ENCODE peak calls at places on chromosomes 11 and 22, in ten cellular contexts. V, E, C, A, R, O, L, U, D and F are unnamed samples.

GRCh38 chr11:118870396-118871343 is 13.0 kb upstream of the CXCR5 start:
- DNase-seq in V (peak; percentile 53), E (peak; percentile 61), C (peak; percentile 64), A (peak; percentile 13), R (no peak), O (no peak), L (peak; percentile 90), U (peak; percentile 28), D (no peak), F (peak; percentile 73)

GRCh38 chr11:86699036-86699791 is 26.8 kb upstream of the ME3 start:
- DNase-seq in V (no peak), E (no peak), C (no peak), A (peak; percentile 17), R (no peak), O (no peak), L (no peak), U (no peak), D (no peak), F (no peak)

GRCh38 chr11:86182976-86183584 is 61.5 kb upstream of the EED start:
- DNase-seq in V (no peak), E (no peak), C (peak; percentile 78), A (peak; percentile 35), R (no peak), O (no peak), L (no peak), U (no peak), D (no peak), F (no peak)

GRCh38 chr11:12248330-12248729 is 129.0 kb upstream of the PARVA start:
- DNase-seq in V (peak; percentile 70), E (peak; percentile 47), C (no peak), A (peak; percentile 57), R (no peak), O (no peak), L (no peak), U (peak; percentile 59), D (no peak), F (peak; percentile 75)

GRCh38 chr11:124670732-124671131 is 2.8 kb downstream of the SIAE start:
- DNase-seq in V (no peak), E (no peak), C (peak; percentile 61), A (peak; percentile 9), R (no peak), O (no peak), L (no peak), U (no peak), D (no peak), F (no peak)

GRCh38 chr11:130624946-130625345 is 176.5 kb downstream of the ADAMTS15 start:
- DNase-seq in V (no peak), E (no peak), C (no peak), A (no peak), R (no peak), O (no peak), L (no peak), U (no peak), D (no peak), F (no peak)

GRCh38 chr22:40928657-40929056 is 22.5 kb upstream of the RBX1 start:
- DNase-seq in V (no peak), E (no peak), C (no peak), A (no peak), R (no peak), O (no peak), L (no peak), U (no peak), D (no peak), F (no peak)

GRCh38 chr22:42296381-42296853 is 26.0 kb upstream of the TCF20 start:
- DNase-seq in V (peak; percentile 70), E (peak; percentile 67), C (no peak), A (no peak), R (no peak), O (no peak), L (no peak), U (peak; percentile 76), D (no peak), F (peak; percentile 78)

GRCh38 chr22:48905206-48905975 is 922.3 kb downstream of the BRD1 start:
- DNase-seq in V (no peak), E (no peak), C (no peak), A (no peak), R (no peak), O (no peak), L (peak; percentile 60), U (no peak), D (no peak), F (no peak)

GRCh38 chr11:12587333-12587997 is 86.8 kb upstream of the TEAD1 start:
- DNase-seq in V (no peak), E (no peak), C (peak; percentile 4), A (peak; percentile 71), R (no peak), O (peak; percentile 25), L (no peak), U (no peak), D (no peak), F (no peak)

GRCh38 chr11:130677486-130678153 is 229.2 kb downstream of the ADAMTS15 start:
- DNase-seq in V (no peak), E (no peak), C (no peak), A (peak; percentile 70), R (no peak), O (no peak), L (no peak), U (no peak), D (no peak), F (no peak)

GRCh38 chr11:128506999-128507591 is 80.3 kb downstream of the ETS1 start:
- DNase-seq in V (no peak), E (no peak), C (no peak), A (peak; percentile 96), R (no peak), O (no peak), L (peak; percentile 97), U (no peak), D (no peak), F (no peak)

GRCh38 chr11:20156876-20157613 is 3.2 kb downstream of the DBX1 start:
- DNase-seq in V (no peak), E (no peak), C (peak; percentile 53), A (no peak), R (no peak), O (no peak), L (no peak), U (no peak), D (no peak), F (no peak)

GRCh38 chr11:1458340-1459218 is 28.0 kb downstream of the MOB2 start:
- DNase-seq in V (no peak), E (peak; percentile 16), C (no peak), A (peak; percentile 2), R (no peak), O (peak; percentile 4), L (no peak), U (no peak), D (no peak), F (peak; percentile 31)

GRCh38 chr11:64900263-64900678 is 16.7 kb downstream of the ATG2A start:
- DNase-seq in V (no peak), E (no peak), C (peak; percentile 81), A (peak; percentile 13), R (no peak), O (no peak), L (no peak), U (no peak), D (no peak), F (no peak)

GRCh38 chr11:69594481-69594880 is 46.5 kb upstream of the CCND1 start:
- DNase-seq in V (no peak), E (no peak), C (no peak), A (no peak), R (no peak), O (no peak), L (no peak), U (no peak), D (no peak), F (no peak)